ENCODE peak calls at places on chromosomes 11 and 22, in seven cellular contexts. K is vagina, H is A549, D is progenitor cell of endocrine pancreas, Y is transverse colon, W is esophagus squamous epithelium, A is lower lobe of right lung. N is an unnamed sample.

GRCh38 chr11:134640536-134640935 is 228.5 kb upstream of the B3GAT1 start:
- DNase-seq in A (no peak), H (no peak), W (no peak), D (no peak), Y (no peak), K (no peak), N (no peak)

GRCh38 chr11:90434858-90435257 is 212.0 kb upstream of the CHORDC1 start:
- DNase-seq in Y (no peak), K (no peak), H (peak; percentile 30), D (no peak), W (no peak), A (no peak), N (no peak)

GRCh38 chr11:44351898-44352498 is 42.1 kb upstream of the ALX4 start:
- DNase-seq in D (no peak), K (no peak), A (no peak), H (peak; percentile 11), W (no peak), Y (no peak), N (no peak)

GRCh38 chr11:20840341-20840740 is 171.0 kb downstream of the NELL1 start:
- DNase-seq in D (no peak), H (no peak), A (no peak), Y (no peak), K (no peak), W (no peak), N (no peak)

GRCh38 chr11:19670030-19670761 is 42.4 kb upstream of the NAV2 start:
- DNase-seq in K (no peak), W (no peak), D (no peak), A (no peak), H (peak; percentile 46), Y (no peak), N (peak; percentile 42)

GRCh38 chr11:30535818-30536217 is 50.3 kb downstream of the MPPED2 start:
- DNase-seq in A (no peak), W (no peak), D (no peak), H (no peak), K (no peak), Y (no peak), N (no peak)

GRCh38 chr11:111978028-111978771 is 41.1 kb downstream of the DIXDC1 start:
- DNase-seq in H (no peak), D (no peak), Y (peak; percentile 37), A (no peak), K (no peak), W (no peak), N (peak; percentile 63)

GRCh38 chr11:61917043-61917356 is 366 bp downstream of the RAB3IL1 start:
- DNase-seq in K (no peak), D (no peak), H (no peak), W (no peak), Y (no peak), A (no peak), N (no peak)

GRCh38 chr22:31082606-31083376 is 1.7 kb downstream of the SMTN start:
- DNase-seq in Y (peak; percentile 89), D (no peak), K (no peak), W (no peak), A (no peak), H (peak; percentile 74), N (no peak)

GRCh38 chr11:37504066-37504611 is 906.1 kb upstream of the RAG2 start:
- DNase-seq in H (no peak), Y (no peak), W (no peak), D (no peak), K (no peak), A (no peak), N (peak; percentile 98)

GRCh38 chr11:104731890-104732289 is 166.4 kb downstream of the CASP12 start:
- DNase-seq in K (no peak), D (no peak), H (no peak), Y (no peak), W (no peak), A (no peak), N (no peak)

GRCh38 chr11:115145316-115145715 is 358.9 kb downstream of the CADM1 start:
- DNase-seq in W (no peak), D (no peak), A (no peak), H (no peak), Y (no peak), K (no peak), N (no peak)

GRCh38 chr22:23639661-23640060 is 7.5 kb upstream of the DRICH1 start:
- DNase-seq in W (no peak), H (no peak), D (no peak), A (no peak), Y (no peak), K (no peak), N (no peak)

GRCh38 chr11:102347526-102348331 is 715 bp downstream of the BIRC2 start:
- DNase-seq in Y (peak; percentile 17), W (no peak), D (no peak), H (peak; percentile 13), A (no peak), K (no peak), N (peak; percentile 35)

GRCh38 chr11:12100886-12101285 is 9.5 kb upstream of the MICAL2 start:
- DNase-seq in W (no peak), H (no peak), Y (no peak), D (no peak), A (peak; percentile 79), K (no peak), N (no peak)

GRCh38 chr22:20526628-20527355 is 19.4 kb downstream of the MED15 start:
- DNase-seq in D (no peak), K (no peak), Y (no peak), H (peak; percentile 42), W (no peak), A (no peak), N (peak; percentile 83)

GRCh38 chr11:119491753-119492455 is 68.9 kb upstream of the THY1 start:
- DNase-seq in A (no peak), K (no peak), Y (no peak), D (no peak), W (no peak), H (no peak), N (no peak)
- TF ChIP-seq CTCF in A (no peak), K (no peak), Y (no peak), D (peak; percentile 39), W (peak; percentile 35), H (no peak), N (peak; percentile 32)

DNA sequence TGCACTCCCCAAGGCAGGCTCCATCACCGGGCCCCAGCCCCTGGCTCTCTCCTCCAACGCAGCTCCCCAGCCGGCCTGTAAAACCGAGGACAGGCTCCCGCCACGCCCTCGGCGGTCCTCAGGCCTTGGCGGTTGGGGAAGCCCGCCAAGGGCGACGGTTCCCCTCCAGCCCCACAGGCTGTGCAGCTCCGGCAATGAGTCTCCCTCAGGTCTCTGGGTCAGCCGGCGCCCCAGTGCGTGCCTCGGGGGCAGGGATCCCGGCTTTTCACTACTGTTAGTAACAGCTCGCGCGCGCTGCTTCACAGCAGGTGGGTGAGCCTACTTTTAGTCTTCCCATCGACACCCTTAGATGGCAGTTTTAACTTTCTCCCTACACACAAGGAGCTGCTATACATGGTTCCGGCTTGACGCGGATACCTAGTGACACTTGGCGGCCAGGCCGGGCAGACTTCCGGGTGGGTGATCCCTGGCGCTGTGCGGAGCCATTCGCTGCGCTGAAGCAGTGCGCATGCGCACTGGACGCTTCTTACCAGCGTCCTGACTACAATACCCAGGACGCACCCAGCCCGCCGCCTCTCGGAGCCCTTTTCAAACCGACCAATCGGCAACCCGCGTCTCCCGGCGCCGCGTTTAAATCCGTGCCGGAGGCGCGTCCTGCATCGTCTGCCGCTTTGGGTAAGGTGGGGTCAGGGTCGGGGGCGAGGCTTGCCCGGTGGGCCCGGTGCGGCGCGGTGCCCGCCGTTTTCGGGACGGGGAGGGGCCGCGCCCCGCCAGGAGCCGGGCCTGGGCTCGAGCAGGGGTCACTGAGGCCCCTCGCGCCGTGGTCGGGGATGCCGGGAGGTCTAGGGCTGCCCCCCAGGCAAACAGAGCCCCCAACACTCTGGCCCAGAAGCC is at the start of gene GTSE1:
- DNase-seq in W (peak; percentile 86), D (peak; percentile 94), A (peak; percentile 100), K (no peak), Y (peak; percentile 98), H (peak; percentile 95), N (peak; percentile 85)
- TF ChIP-seq CTCF in W (no peak), D (no peak), A (peak; percentile 40), K (no peak), Y (no peak), H (no peak), N (no peak)

GRCh38 chr11:70517996-70518907 is 119.9 kb downstream of the CTTN start:
- DNase-seq in H (no peak), D (no peak), Y (no peak), A (no peak), K (no peak), W (no peak), N (peak; percentile 96)
- TF ChIP-seq CTCF in H (no peak), D (no peak), Y (no peak), A (no peak), K (no peak), W (no peak), N (no peak)

DNA sequence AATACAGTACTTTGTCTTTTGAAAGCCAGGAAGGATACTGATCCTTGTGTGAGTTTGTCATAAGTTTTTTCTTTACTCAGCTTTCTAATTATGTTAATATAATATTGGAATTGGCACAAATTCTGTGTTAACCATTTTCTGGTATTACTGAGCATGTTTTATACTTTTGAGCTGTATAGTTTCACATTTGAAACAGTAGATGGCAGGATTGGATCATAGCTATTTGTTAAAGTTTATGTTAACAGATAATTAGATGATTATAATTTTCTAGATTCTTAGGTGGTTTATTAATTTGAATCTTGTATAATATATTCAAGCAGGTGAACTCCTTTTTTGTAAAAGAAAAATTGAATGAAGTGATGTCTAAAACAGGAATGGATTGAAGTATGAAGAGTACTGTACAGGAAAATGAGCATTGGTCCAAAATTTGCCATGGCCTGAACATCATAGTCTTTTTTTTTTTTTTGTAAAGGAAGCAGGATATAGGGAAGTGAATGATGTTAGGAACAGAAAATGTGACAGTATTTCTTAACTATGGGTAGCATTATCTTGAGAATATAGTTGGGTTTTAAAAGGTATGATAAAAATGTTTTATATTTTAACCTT is 102.0 kb downstream of the CYP2R1 start:
- DNase-seq in D (no peak), Y (no peak), W (no peak), A (no peak), H (peak; percentile 10), K (no peak), N (no peak)
- TF ChIP-seq CTCF in D (peak; percentile 51), Y (peak; percentile 37), W (peak; percentile 58), A (peak; percentile 38), H (peak; percentile 68), K (no peak), N (peak; percentile 39)

GRCh38 chr11:69588270-69588669 is 52.7 kb upstream of the CCND1 start:
- DNase-seq in W (no peak), Y (no peak), A (no peak), H (peak; percentile 66), K (no peak), D (no peak), N (peak; percentile 58)
- TF ChIP-seq CTCF in W (peak; percentile 17), Y (no peak), A (no peak), H (no peak), K (no peak), D (no peak), N (peak; percentile 21)

GRCh38 chr11:34209809-34210208 is 104.4 kb downstream of the NAT10 start:
- DNase-seq in Y (no peak), D (no peak), W (no peak), H (peak; percentile 52), A (no peak), K (no peak), N (no peak)
- TF ChIP-seq CTCF in Y (no peak), D (no peak), W (no peak), H (no peak), A (no peak), K (no peak), N (no peak)

N was measured in astrocyte.